ENCODE peak calls at places on chromosomes 6 and 20, in seven cellular contexts. S is body of pancreas, L is A549, P is psoas muscle, H is fibroblast of lung, A is GM12864, M is cardiac muscle cell. G is an unnamed sample.

GRCh38 chr6:111731404-111732195 is 125.9 kb upstream of the TRAF3IP2 start:
- DNase-seq in S (no peak), L (no peak), A (no peak), H (peak; percentile 43), P (no peak), M (no peak), G (no peak)

GRCh38 chr6:112222111-112222726 is 32.1 kb downstream of the LAMA4 start:
- DNase-seq in A (no peak), L (no peak), H (peak; percentile 94), S (no peak), P (no peak), M (peak; percentile 74), G (peak; percentile 84)

GRCh38 chr6:11729083-11729482 is 49.5 kb downstream of the ADTRP start:
- DNase-seq in L (no peak), P (no peak), S (no peak), A (no peak), M (no peak), H (no peak), G (no peak)

GRCh38 chr20:32204485-32205115 is 2.9 kb downstream of the PLAGL2 start:
- DNase-seq in P (no peak), M (no peak), S (no peak), L (no peak), A (no peak), H (no peak), G (no peak)

GRCh38 chr6:15496345-15497131 is 166.3 kb downstream of the DTNBP1 start:
- DNase-seq in S (no peak), L (no peak), A (no peak), M (no peak), H (no peak), P (no peak), G (no peak)

GRCh38 chr20:4875578-4876067 is 125.7 kb downstream of the SLC23A2 start:
- DNase-seq in A (peak; percentile 34), H (no peak), M (no peak), S (peak; percentile 18), L (no peak), P (no peak), G (no peak)

GRCh38 chr6:107488174-107488874 is 1.6 kb upstream of the SOBP start:
- DNase-seq in S (no peak), M (peak; percentile 11), H (no peak), L (peak; percentile 8), P (no peak), A (no peak), G (no peak)

GRCh38 chr20:52972965-52973819 is 1.0 kb downstream of the TSHZ2 start:
- DNase-seq in A (no peak), H (no peak), P (peak; percentile 50), S (peak; percentile 6), M (peak; percentile 12), L (no peak), G (no peak)

GRCh38 chr20:32325706-32326506 is 32.2 kb upstream of the ASXL1 start:
- DNase-seq in S (peak; percentile 74), P (no peak), H (peak; percentile 83), A (no peak), M (peak; percentile 59), L (peak; percentile 43), G (peak; percentile 72)

GRCh38 chr20:62367136-62367482 is at the start of gene LAMA5:
- DNase-seq in L (no peak), P (peak; percentile 73), S (peak; percentile 65), H (peak; percentile 35), M (peak; percentile 34), A (no peak), G (peak; percentile 74)

GRCh38 chr6:113458368-113459010 is 398.7 kb upstream of the MARCKS start:
- DNase-seq in P (no peak), H (peak; percentile 57), A (no peak), M (peak; percentile 41), S (no peak), L (no peak), G (peak; percentile 38)

GRCh38 chr6:133630651-133631050 is 258.3 kb upstream of the TCF21 start:
- DNase-seq in M (no peak), H (peak; percentile 90), S (no peak), A (no peak), L (no peak), P (no peak), G (no peak)

GRCh38 chr6:169213814-169214520 is 39.7 kb downstream of the THBS2 start:
- DNase-seq in S (no peak), M (no peak), H (peak; percentile 23), A (no peak), L (no peak), P (no peak), G (no peak)

GRCh38 chr6:169211881-169212280 is 41.8 kb downstream of the THBS2 start:
- DNase-seq in A (no peak), S (no peak), L (no peak), H (no peak), M (no peak), P (no peak), G (no peak)

GRCh38 chr6:169215201-169215661 is 38.4 kb downstream of the THBS2 start:
- DNase-seq in S (no peak), P (no peak), L (no peak), A (no peak), H (peak; percentile 44), M (peak; percentile 53), G (peak; percentile 28)

GRCh38 chr6:169212436-169212835 is 41.2 kb downstream of the THBS2 start:
- DNase-seq in A (no peak), P (no peak), M (peak; percentile 48), S (no peak), L (no peak), H (no peak), G (peak; percentile 28)

DNA sequence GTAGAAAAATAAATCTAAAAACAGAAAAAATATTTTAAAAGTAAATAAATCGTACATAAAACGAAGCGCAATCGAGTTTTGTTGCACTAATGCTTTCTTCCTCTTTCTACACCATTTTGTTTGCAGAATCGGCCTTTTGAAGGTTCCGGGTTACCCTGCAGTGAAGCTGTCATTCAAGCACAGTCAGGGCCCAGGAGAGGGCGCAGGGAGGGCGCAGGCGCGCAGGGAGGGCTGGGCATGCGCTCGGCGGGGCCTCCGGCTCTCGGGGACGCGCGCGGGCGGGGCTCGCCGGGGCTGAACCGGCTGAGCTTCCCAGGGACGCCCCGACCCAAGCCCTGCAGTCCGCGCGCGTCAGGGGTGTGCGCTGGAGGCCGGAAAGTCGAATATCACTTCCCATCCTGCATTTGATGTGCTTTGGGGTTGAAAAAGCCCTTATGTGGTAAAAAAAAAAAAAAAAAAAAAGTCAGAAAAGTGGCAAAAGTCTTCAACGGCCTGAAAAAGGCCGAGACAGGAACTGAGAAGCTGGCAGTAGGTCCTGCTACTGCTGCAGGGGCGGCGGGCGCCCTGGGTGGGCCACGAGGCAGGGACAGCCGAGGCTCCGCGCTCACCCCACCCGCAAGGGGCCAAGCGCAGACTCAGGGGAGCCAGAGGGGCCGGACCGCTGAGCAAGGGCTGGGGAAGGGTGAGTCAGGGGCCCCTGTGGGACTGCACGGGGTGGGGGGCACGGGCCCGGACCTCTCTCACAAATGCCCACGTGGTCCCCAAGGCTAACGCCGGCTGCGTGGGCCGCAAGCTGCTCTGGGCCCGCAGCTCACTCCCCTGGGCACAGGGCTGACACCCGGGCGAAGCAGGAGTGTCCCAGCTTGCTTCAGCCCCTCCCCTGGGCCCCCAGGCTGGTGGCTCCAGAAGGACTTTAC is 40.5 kb downstream of the THBS2 start:
- DNase-seq in L (peak; percentile 81), M (peak; percentile 95), S (peak; percentile 94), P (peak; percentile 94), A (peak; percentile 59), H (peak; percentile 84), G (peak; percentile 95)
- H3K4me3 ChIP-seq in L (peak overlapping the region; percentile 40), M (peak overlapping the region; percentile 26), S (no peak overlapping the region), P (peak overlapping the region; percentile 71), A (no peak overlapping the region), H (no peak overlapping the region), G (peak overlapping the region; percentile 11)

GRCh38 chr6:44029489-44030185 is 97.6 kb downstream of the MRPL14 start:
- DNase-seq in L (no peak), S (no peak), P (no peak), H (no peak), A (no peak), M (peak; percentile 37), G (peak; percentile 88)

GRCh38 chr6:44025226-44025625 is 102.0 kb downstream of the MRPL14 start:
- DNase-seq in L (no peak), A (no peak), P (no peak), H (no peak), S (no peak), M (no peak), G (no peak)

GRCh38 chr6:44030812-44031454 is 96.3 kb downstream of the MRPL14 start:
- DNase-seq in S (no peak), L (no peak), A (no peak), H (no peak), M (no peak), P (no peak), G (no peak)

GRCh38 chr6:44024597-44025219 is 102.5 kb downstream of the MRPL14 start:
- DNase-seq in A (no peak), P (no peak), L (no peak), M (no peak), S (no peak), H (no peak), G (no peak)

GRCh38 chr6:44028767-44029166 is 98.5 kb downstream of the MRPL14 start:
- DNase-seq in H (peak; percentile 59), S (no peak), M (peak; percentile 64), A (no peak), L (no peak), P (no peak), G (no peak)
- TF ChIP-seq CTCF in H (peak; percentile 4), S (no peak), M (peak; percentile 42), A (no peak), L (no peak), P (no peak), G (peak; percentile 15)

DNA sequence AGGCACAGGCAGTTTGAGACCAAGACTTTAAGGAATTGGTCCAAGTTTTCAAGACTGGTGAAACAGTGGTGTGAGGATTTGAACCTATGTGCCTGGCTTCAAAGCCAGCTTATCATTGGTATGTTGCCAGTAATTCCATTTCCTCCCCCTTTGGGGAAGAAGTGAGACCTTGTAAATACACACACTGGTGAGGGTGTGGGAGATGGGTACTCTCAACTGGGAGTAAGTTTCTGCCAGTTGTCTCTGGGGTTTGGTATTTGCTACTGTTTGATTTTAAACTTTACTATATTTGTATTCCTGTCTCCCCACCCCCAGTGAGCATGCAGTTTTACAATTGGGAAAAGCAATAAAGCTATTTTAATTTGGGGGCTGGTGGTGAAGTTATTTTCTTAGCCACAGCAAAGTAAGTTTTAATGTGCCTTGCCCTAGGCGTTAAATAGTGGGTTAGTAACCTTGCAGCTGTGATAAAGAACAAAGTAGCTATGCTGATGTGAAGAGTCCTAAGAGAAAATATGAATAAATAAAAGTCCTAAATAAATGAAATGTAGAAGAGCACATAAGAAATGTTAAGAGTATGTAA is 30.9 kb downstream of the SNX9 start:
- DNase-seq in M (no peak), P (no peak), H (no peak), A (no peak), S (no peak), L (no peak), G (no peak)
- H3K4me3 ChIP-seq in M (no peak overlapping the region), P (no peak overlapping the region), H (no peak overlapping the region), A (no peak overlapping the region), S (no peak overlapping the region), L (no peak overlapping the region), G (no peak overlapping the region)

DNA sequence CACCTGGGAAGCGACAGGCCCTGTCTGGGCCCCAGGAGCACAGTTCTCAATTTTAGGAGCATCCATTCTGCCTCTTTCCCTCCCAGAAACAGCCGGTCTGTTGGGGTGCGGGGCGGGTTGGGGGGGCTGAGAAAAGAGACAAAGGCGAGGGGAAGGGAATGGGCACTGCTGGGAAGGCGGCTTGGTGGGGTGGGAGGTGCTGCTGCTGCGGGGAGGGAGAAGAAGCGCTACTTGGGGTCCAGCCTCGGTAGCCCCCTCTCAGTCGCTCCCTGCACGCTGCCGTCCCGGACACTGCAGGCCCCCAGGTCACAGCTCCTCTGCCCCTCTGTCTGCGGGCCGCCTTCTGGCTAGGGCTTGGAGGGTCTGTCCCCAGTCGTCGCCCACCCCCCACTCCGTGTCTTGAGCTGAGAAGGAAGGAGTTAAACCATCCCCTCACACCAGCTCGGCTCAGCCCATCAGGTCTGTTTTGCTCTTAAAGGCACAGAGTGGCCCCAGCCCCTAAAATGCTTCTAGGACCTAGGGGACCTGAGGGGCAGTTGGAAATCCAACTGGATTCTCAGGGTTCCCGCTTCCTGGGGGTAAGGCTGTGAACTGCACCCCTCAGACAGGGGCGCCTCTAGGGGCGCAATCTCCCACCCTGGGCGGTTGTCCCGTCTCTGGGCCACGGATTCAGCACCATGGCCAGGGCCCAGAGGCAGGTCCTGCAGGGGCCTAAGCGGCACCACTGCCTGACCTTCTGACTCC is 740 bp downstream of the GDAP1L1 start:
- DNase-seq in P (no peak), H (peak; percentile 32), A (no peak), S (no peak), L (peak; percentile 56), M (peak; percentile 49), G (peak; percentile 6)
- TF ChIP-seq CTCF in P (no peak), H (no peak), A (peak; percentile 38), S (no peak), L (peak; percentile 19), M (peak; percentile 67), G (peak; percentile 25)